ENCODE peak calls at places on chromosomes 6 and 20, in ten cellular contexts. One of them, this sample, is unnamed.

GRCh38 chr6:96948631-96949030 is 24.1 kb downstream of the KLHL32 start:
- DNase-seq in heart right ventricle: no peak
- DNase-seq in heart left ventricle: no peak
- DNase-seq in RKO: no peak
- DNase-seq in stimulated activated CD4-positive, alpha-beta T cell treated with anti-CD3 and anti-CD28 coated beads, Interleukin-1b, Interleukin-23, amount 100 ng/mL, for 24 hours: no peak
- DNase-seq in HCT116: no peak
- DNase-seq in activated T-helper 1 cell treated with anti-CD3 and anti-CD28 coated beads, Interleukin-2, amount 50 U/mL, for 16 hours: no peak
- DNase-seq in head of caudate nucleus: no peak
- DNase-seq in choroid plexus epithelial cell: no peak
- DNase-seq in Peyer's patch: no peak
- DNase-seq in this sample: no peak

GRCh38 chr6:19024737-19025136 is 637.6 kb downstream of the RNF144B start:
- DNase-seq in heart right ventricle: no peak
- DNase-seq in heart left ventricle: no peak
- DNase-seq in RKO: peak
- DNase-seq in stimulated activated CD4-positive, alpha-beta T cell treated with anti-CD3 and anti-CD28 coated beads, Interleukin-1b, Interleukin-23, amount 100 ng/mL, for 24 hours: no peak
- DNase-seq in HCT116: peak
- DNase-seq in activated T-helper 1 cell treated with anti-CD3 and anti-CD28 coated beads, Interleukin-2, amount 50 U/mL, for 16 hours: no peak
- DNase-seq in head of caudate nucleus: no peak
- DNase-seq in choroid plexus epithelial cell: peak
- DNase-seq in Peyer's patch: no peak
- DNase-seq in this sample: no peak

GRCh38 chr6:134849920-134850447 is 99.9 kb downstream of the ALDH8A1 start:
- DNase-seq in heart right ventricle: no peak
- DNase-seq in heart left ventricle: no peak
- DNase-seq in RKO: no peak
- DNase-seq in stimulated activated CD4-positive, alpha-beta T cell treated with anti-CD3 and anti-CD28 coated beads, Interleukin-1b, Interleukin-23, amount 100 ng/mL, for 24 hours: no peak
- DNase-seq in HCT116: no peak
- DNase-seq in activated T-helper 1 cell treated with anti-CD3 and anti-CD28 coated beads, Interleukin-2, amount 50 U/mL, for 16 hours: no peak
- DNase-seq in head of caudate nucleus: no peak
- DNase-seq in choroid plexus epithelial cell: no peak
- DNase-seq in Peyer's patch: no peak
- DNase-seq in this sample: no peak

GRCh38 chr20:50794846-50795634 is at the start of gene BCAS4:
- DNase-seq in heart right ventricle: peak
- DNase-seq in heart left ventricle: peak
- DNase-seq in RKO: peak
- DNase-seq in stimulated activated CD4-positive, alpha-beta T cell treated with anti-CD3 and anti-CD28 coated beads, Interleukin-1b, Interleukin-23, amount 100 ng/mL, for 24 hours: peak
- DNase-seq in HCT116: peak
- DNase-seq in activated T-helper 1 cell treated with anti-CD3 and anti-CD28 coated beads, Interleukin-2, amount 50 U/mL, for 16 hours: peak
- DNase-seq in head of caudate nucleus: peak
- DNase-seq in choroid plexus epithelial cell: peak
- DNase-seq in Peyer's patch: peak
- DNase-seq in this sample: peak

GRCh38 chr20:48338717-48339116 is 489.1 kb downstream of the PREX1 start:
- DNase-seq in heart right ventricle: no peak
- DNase-seq in heart left ventricle: no peak
- DNase-seq in RKO: no peak
- DNase-seq in stimulated activated CD4-positive, alpha-beta T cell treated with anti-CD3 and anti-CD28 coated beads, Interleukin-1b, Interleukin-23, amount 100 ng/mL, for 24 hours: no peak
- DNase-seq in HCT116: no peak
- DNase-seq in activated T-helper 1 cell treated with anti-CD3 and anti-CD28 coated beads, Interleukin-2, amount 50 U/mL, for 16 hours: no peak
- DNase-seq in head of caudate nucleus: no peak
- DNase-seq in choroid plexus epithelial cell: peak
- DNase-seq in Peyer's patch: no peak
- DNase-seq in this sample: no peak

GRCh38 chr6:13013681-13014550 is 297.3 kb downstream of the PHACTR1 start:
- DNase-seq in heart right ventricle: peak
- DNase-seq in heart left ventricle: no peak
- DNase-seq in RKO: no peak
- DNase-seq in stimulated activated CD4-positive, alpha-beta T cell treated with anti-CD3 and anti-CD28 coated beads, Interleukin-1b, Interleukin-23, amount 100 ng/mL, for 24 hours: no peak
- DNase-seq in HCT116: no peak
- DNase-seq in activated T-helper 1 cell treated with anti-CD3 and anti-CD28 coated beads, Interleukin-2, amount 50 U/mL, for 16 hours: no peak
- DNase-seq in head of caudate nucleus: peak
- DNase-seq in choroid plexus epithelial cell: peak
- DNase-seq in Peyer's patch: no peak
- DNase-seq in this sample: no peak

GRCh38 chr6:165726915-165727314 is 63.9 kb upstream of the PDE10A start:
- DNase-seq in heart right ventricle: no peak
- DNase-seq in heart left ventricle: no peak
- DNase-seq in RKO: no peak
- DNase-seq in stimulated activated CD4-positive, alpha-beta T cell treated with anti-CD3 and anti-CD28 coated beads, Interleukin-1b, Interleukin-23, amount 100 ng/mL, for 24 hours: no peak
- DNase-seq in HCT116: no peak
- DNase-seq in activated T-helper 1 cell treated with anti-CD3 and anti-CD28 coated beads, Interleukin-2, amount 50 U/mL, for 16 hours: no peak
- DNase-seq in head of caudate nucleus: no peak
- DNase-seq in choroid plexus epithelial cell: peak
- DNase-seq in Peyer's patch: no peak
- DNase-seq in this sample: no peak

GRCh38 chr6:132153221-132153896 is 202.2 kb upstream of the CCN2 start:
- DNase-seq in heart right ventricle: no peak
- DNase-seq in heart left ventricle: no peak
- DNase-seq in RKO: no peak
- DNase-seq in stimulated activated CD4-positive, alpha-beta T cell treated with anti-CD3 and anti-CD28 coated beads, Interleukin-1b, Interleukin-23, amount 100 ng/mL, for 24 hours: no peak
- DNase-seq in HCT116: no peak
- DNase-seq in activated T-helper 1 cell treated with anti-CD3 and anti-CD28 coated beads, Interleukin-2, amount 50 U/mL, for 16 hours: no peak
- DNase-seq in head of caudate nucleus: no peak
- DNase-seq in choroid plexus epithelial cell: peak
- DNase-seq in Peyer's patch: no peak
- DNase-seq in this sample: no peak

GRCh38 chr6:13769034-13769654 is 45.2 kb downstream of the MCUR1 start:
- DNase-seq in heart right ventricle: no peak
- DNase-seq in heart left ventricle: no peak
- DNase-seq in RKO: no peak
- DNase-seq in stimulated activated CD4-positive, alpha-beta T cell treated with anti-CD3 and anti-CD28 coated beads, Interleukin-1b, Interleukin-23, amount 100 ng/mL, for 24 hours: no peak
- DNase-seq in HCT116: no peak
- DNase-seq in activated T-helper 1 cell treated with anti-CD3 and anti-CD28 coated beads, Interleukin-2, amount 50 U/mL, for 16 hours: no peak
- DNase-seq in head of caudate nucleus: no peak
- DNase-seq in choroid plexus epithelial cell: no peak
- DNase-seq in Peyer's patch: no peak
- DNase-seq in this sample: no peak

GRCh38 chr20:25499855-25500434 is 85.4 kb downstream of the NINL start:
- DNase-seq in heart right ventricle: no peak
- DNase-seq in heart left ventricle: no peak
- DNase-seq in RKO: no peak
- DNase-seq in stimulated activated CD4-positive, alpha-beta T cell treated with anti-CD3 and anti-CD28 coated beads, Interleukin-1b, Interleukin-23, amount 100 ng/mL, for 24 hours: no peak
- DNase-seq in HCT116: no peak
- DNase-seq in activated T-helper 1 cell treated with anti-CD3 and anti-CD28 coated beads, Interleukin-2, amount 50 U/mL, for 16 hours: no peak
- DNase-seq in head of caudate nucleus: no peak
- DNase-seq in choroid plexus epithelial cell: no peak
- DNase-seq in Peyer's patch: no peak
- DNase-seq in this sample: no peak

GRCh38 chr20:61979701-61980635 is 85.7 kb downstream of the TAF4 start:
- DNase-seq in heart right ventricle: no peak
- DNase-seq in heart left ventricle: no peak
- DNase-seq in RKO: no peak
- DNase-seq in stimulated activated CD4-positive, alpha-beta T cell treated with anti-CD3 and anti-CD28 coated beads, Interleukin-1b, Interleukin-23, amount 100 ng/mL, for 24 hours: no peak
- DNase-seq in HCT116: no peak
- DNase-seq in activated T-helper 1 cell treated with anti-CD3 and anti-CD28 coated beads, Interleukin-2, amount 50 U/mL, for 16 hours: no peak
- DNase-seq in head of caudate nucleus: no peak
- DNase-seq in choroid plexus epithelial cell: no peak
- DNase-seq in Peyer's patch: no peak
- DNase-seq in this sample: no peak

GRCh38 chr20:42461965-42462593 is 727.6 kb downstream of the PTPRT start:
- DNase-seq in heart right ventricle: no peak
- DNase-seq in heart left ventricle: no peak
- DNase-seq in RKO: no peak
- DNase-seq in stimulated activated CD4-positive, alpha-beta T cell treated with anti-CD3 and anti-CD28 coated beads, Interleukin-1b, Interleukin-23, amount 100 ng/mL, for 24 hours: no peak
- DNase-seq in HCT116: no peak
- DNase-seq in activated T-helper 1 cell treated with anti-CD3 and anti-CD28 coated beads, Interleukin-2, amount 50 U/mL, for 16 hours: no peak
- DNase-seq in head of caudate nucleus: no peak
- DNase-seq in choroid plexus epithelial cell: no peak
- DNase-seq in Peyer's patch: no peak
- DNase-seq in this sample: no peak

GRCh38 chr20:47126709-47127108 is 229.8 kb downstream of the ZMYND8 start:
- DNase-seq in heart right ventricle: no peak
- DNase-seq in heart left ventricle: no peak
- DNase-seq in RKO: no peak
- DNase-seq in stimulated activated CD4-positive, alpha-beta T cell treated with anti-CD3 and anti-CD28 coated beads, Interleukin-1b, Interleukin-23, amount 100 ng/mL, for 24 hours: no peak
- DNase-seq in HCT116: no peak
- DNase-seq in activated T-helper 1 cell treated with anti-CD3 and anti-CD28 coated beads, Interleukin-2, amount 50 U/mL, for 16 hours: no peak
- DNase-seq in head of caudate nucleus: no peak
- DNase-seq in choroid plexus epithelial cell: peak
- DNase-seq in Peyer's patch: no peak
- DNase-seq in this sample: no peak

GRCh38 chr6:71492668-71493067 is 204.1 kb downstream of the OGFRL1 start:
- DNase-seq in heart right ventricle: no peak
- DNase-seq in heart left ventricle: no peak
- DNase-seq in RKO: no peak
- DNase-seq in stimulated activated CD4-positive, alpha-beta T cell treated with anti-CD3 and anti-CD28 coated beads, Interleukin-1b, Interleukin-23, amount 100 ng/mL, for 24 hours: no peak
- DNase-seq in HCT116: no peak
- DNase-seq in activated T-helper 1 cell treated with anti-CD3 and anti-CD28 coated beads, Interleukin-2, amount 50 U/mL, for 16 hours: no peak
- DNase-seq in head of caudate nucleus: no peak
- DNase-seq in choroid plexus epithelial cell: no peak
- DNase-seq in Peyer's patch: no peak
- DNase-seq in this sample: no peak

GRCh38 chr20:37941992-37942391 is 39.1 kb downstream of the VSTM2L start:
- DNase-seq in heart right ventricle: no peak
- DNase-seq in heart left ventricle: no peak
- DNase-seq in RKO: no peak
- DNase-seq in stimulated activated CD4-positive, alpha-beta T cell treated with anti-CD3 and anti-CD28 coated beads, Interleukin-1b, Interleukin-23, amount 100 ng/mL, for 24 hours: no peak
- DNase-seq in HCT116: no peak
- DNase-seq in activated T-helper 1 cell treated with anti-CD3 and anti-CD28 coated beads, Interleukin-2, amount 50 U/mL, for 16 hours: no peak
- DNase-seq in head of caudate nucleus: no peak
- DNase-seq in choroid plexus epithelial cell: no peak
- DNase-seq in Peyer's patch: peak
- DNase-seq in this sample: no peak

GRCh38 chr6:116405147-116405546 is 34.4 kb downstream of the DSE start:
- DNase-seq in heart right ventricle: no peak
- DNase-seq in heart left ventricle: peak
- DNase-seq in RKO: no peak
- DNase-seq in stimulated activated CD4-positive, alpha-beta T cell treated with anti-CD3 and anti-CD28 coated beads, Interleukin-1b, Interleukin-23, amount 100 ng/mL, for 24 hours: no peak
- DNase-seq in HCT116: no peak
- DNase-seq in activated T-helper 1 cell treated with anti-CD3 and anti-CD28 coated beads, Interleukin-2, amount 50 U/mL, for 16 hours: no peak
- DNase-seq in head of caudate nucleus: no peak
- DNase-seq in choroid plexus epithelial cell: peak
- DNase-seq in Peyer's patch: peak
- DNase-seq in this sample: no peak

GRCh38 chr6:11828185-11828897 is 49.7 kb upstream of the ADTRP start:
- DNase-seq in heart right ventricle: no peak
- DNase-seq in heart left ventricle: no peak
- DNase-seq in RKO: no peak
- DNase-seq in stimulated activated CD4-positive, alpha-beta T cell treated with anti-CD3 and anti-CD28 coated beads, Interleukin-1b, Interleukin-23, amount 100 ng/mL, for 24 hours: no peak
- DNase-seq in HCT116: no peak
- DNase-seq in activated T-helper 1 cell treated with anti-CD3 and anti-CD28 coated beads, Interleukin-2, amount 50 U/mL, for 16 hours: no peak
- DNase-seq in head of caudate nucleus: no peak
- DNase-seq in choroid plexus epithelial cell: no peak
- DNase-seq in Peyer's patch: no peak
- DNase-seq in this sample: no peak

GRCh38 chr6:53623497-53623896 is 42.1 kb downstream of the KLHL31 start:
- DNase-seq in heart right ventricle: no peak
- DNase-seq in heart left ventricle: no peak
- DNase-seq in RKO: no peak
- DNase-seq in stimulated activated CD4-positive, alpha-beta T cell treated with anti-CD3 and anti-CD28 coated beads, Interleukin-1b, Interleukin-23, amount 100 ng/mL, for 24 hours: no peak
- DNase-seq in HCT116: no peak
- DNase-seq in activated T-helper 1 cell treated with anti-CD3 and anti-CD28 coated beads, Interleukin-2, amount 50 U/mL, for 16 hours: no peak
- DNase-seq in head of caudate nucleus: no peak
- DNase-seq in choroid plexus epithelial cell: peak
- DNase-seq in Peyer's patch: no peak
- DNase-seq in this sample: no peak